ENCODE peak calls at places on chromosomes 11 and 22, in five cellular contexts. E is Calu3, I is astrocyte of the cerebellum, B is transverse colon, D is pancreas. J is an unnamed sample.

GRCh38 chr22:27335102-27335660 is 466.4 kb downstream of the MN1 start:
- DNase-seq in E (no peak), I (no peak), B (no peak), D (no peak), J (no peak)

GRCh38 chr11:73866586-73866996 is 10.1 kb downstream of the COA4 start:
- DNase-seq in E (no peak), I (no peak), B (peak), D (no peak), J (no peak)

GRCh38 chr22:20494978-20495860 is at the start of gene KLHL22:
- DNase-seq in E (peak), I (no peak), B (peak), D (no peak), J (no peak)

GRCh38 chr11:32309541-32310217 is 125.7 kb downstream of the WT1 start:
- DNase-seq in E (no peak), I (no peak), B (no peak), D (no peak), J (no peak)

GRCh38 chr22:50737728-50738648 is at the start of gene ACR:
- DNase-seq in E (no peak), I (no peak), B (no peak), D (no peak), J (peak)

GRCh38 chr11:65180877-65181568 is 705 bp upstream of the CAPN1 start:
- DNase-seq in E (peak), I (no peak), B (peak), D (peak), J (peak)

GRCh38 chr22:44363214-44363979 is 50.6 kb upstream of the SHISAL1 start:
- DNase-seq in E (peak), I (peak), B (peak), D (peak), J (no peak)

GRCh38 chr11:44823920-44824704 is 97.3 kb downstream of the TSPAN18 start:
- DNase-seq in E (no peak), I (no peak), B (no peak), D (no peak), J (no peak)

GRCh38 chr11:130721736-130722135 is 194.5 kb downstream of the SNX19 start:
- DNase-seq in E (no peak), I (no peak), B (no peak), D (no peak), J (no peak)

GRCh38 chr22:27306771-27307170 is 494.8 kb downstream of the MN1 start:
- DNase-seq in E (no peak), I (no peak), B (peak), D (no peak), J (no peak)

GRCh38 chr22:28180804-28181203 is 261.7 kb upstream of the PITPNB start:
- DNase-seq in E (no peak), I (no peak), B (no peak), D (no peak), J (no peak)

GRCh38 chr11:61516675-61517516 is 8.3 kb downstream of the LRRC10B start:
- DNase-seq in E (peak), I (no peak), B (no peak), D (no peak), J (peak)

GRCh38 chr11:10539339-10539738 is 1.6 kb downstream of the RNF141 start:
- DNase-seq in E (no peak), I (no peak), B (no peak), D (no peak), J (no peak)

GRCh38 chr22:23073506-23074229 is 3.3 kb downstream of the GNAZ start:
- DNase-seq in E (no peak), I (no peak), B (no peak), D (peak), J (no peak)

GRCh38 chr22:27170491-27170890 is 513.1 kb downstream of the MIAT start:
- DNase-seq in E (peak), I (peak), B (no peak), D (peak), J (no peak)

GRCh38 chr11:87736928-87737327 is 438.3 kb downstream of the RAB38 start:
- DNase-seq in E (no peak), I (no peak), B (no peak), D (no peak), J (no peak)

GRCh38 chr22:39309881-39310714 is 9.3 kb downstream of the RPL3 start:
- DNase-seq in E (no peak), I (no peak), B (no peak), D (no peak), J (no peak)

GRCh38 chr11:62458212-62459002 is 39.6 kb downstream of the SCGB1A1 start:
- DNase-seq in E (no peak), I (no peak), B (no peak), D (no peak), J (no peak)

GRCh38 chr11:108198833-108199232 is 23.6 kb downstream of the NPAT start:
- DNase-seq in E (no peak), I (no peak), B (no peak), D (no peak), J (no peak)

GRCh38 chr11:10942621-10943020 is 84.8 kb upstream of the ZBED5 start:
- DNase-seq in E (no peak), I (no peak), B (no peak), D (no peak), J (no peak)

GRCh38 chr11:726278-726915 is 20.4 kb downstream of the EPS8L2 start:
- DNase-seq in E (no peak), I (no peak), B (peak), D (peak), J (no peak)

GRCh38 chr11:67247946-67248550 is 18.2 kb upstream of the GRK2 start:
- DNase-seq in E (no peak), I (no peak), B (no peak), D (no peak), J (no peak)

GRCh38 chr22:29559853-29560252 is 6.3 kb upstream of the THOC5 start:
- DNase-seq in E (no peak), I (no peak), B (no peak), D (no peak), J (no peak)

GRCh38 chr11:16204261-16204660 is 152.1 kb downstream of the SOX6 start:
- DNase-seq in E (no peak), I (no peak), B (no peak), D (no peak), J (no peak)

GRCh38 chr11:66264893-66265292 is 3.5 kb upstream of the RAB1B start:
- DNase-seq in E (peak), I (no peak), B (peak), D (peak), J (no peak)

GRCh38 chr11:106281455-106282173 is 204.2 kb downstream of the AASDHPPT start:
- DNase-seq in E (no peak), I (no peak), B (no peak), D (no peak), J (no peak)

GRCh38 chr11:124763156-124763947 is 1.3 kb upstream of the ESAM start:
- DNase-seq in E (peak), I (peak), B (peak), D (peak), J (peak)

GRCh38 chr11:88489030-88489429 is 151.5 kb upstream of the CTSC start:
- DNase-seq in E (no peak), I (no peak), B (no peak), D (no peak), J (no peak)

GRCh38 chr22:17161991-17162390 is 2.9 kb upstream of the HDHD5 start:
- DNase-seq in E (no peak), I (no peak), B (no peak), D (no peak), J (no peak)

GRCh38 chr22:17159504-17159951 is 451 bp upstream of the HDHD5 start:
- DNase-seq in E (peak), I (peak), B (peak), D (no peak), J (no peak)

GRCh38 chr22:17162731-17163130 is 3.7 kb upstream of the HDHD5 start:
- DNase-seq in E (no peak), I (no peak), B (no peak), D (no peak), J (no peak)

GRCh38 chr22:17167486-17167885 is 8.4 kb upstream of the HDHD5 start:
- DNase-seq in E (no peak), I (no peak), B (no peak), D (peak), J (no peak)

DNA sequence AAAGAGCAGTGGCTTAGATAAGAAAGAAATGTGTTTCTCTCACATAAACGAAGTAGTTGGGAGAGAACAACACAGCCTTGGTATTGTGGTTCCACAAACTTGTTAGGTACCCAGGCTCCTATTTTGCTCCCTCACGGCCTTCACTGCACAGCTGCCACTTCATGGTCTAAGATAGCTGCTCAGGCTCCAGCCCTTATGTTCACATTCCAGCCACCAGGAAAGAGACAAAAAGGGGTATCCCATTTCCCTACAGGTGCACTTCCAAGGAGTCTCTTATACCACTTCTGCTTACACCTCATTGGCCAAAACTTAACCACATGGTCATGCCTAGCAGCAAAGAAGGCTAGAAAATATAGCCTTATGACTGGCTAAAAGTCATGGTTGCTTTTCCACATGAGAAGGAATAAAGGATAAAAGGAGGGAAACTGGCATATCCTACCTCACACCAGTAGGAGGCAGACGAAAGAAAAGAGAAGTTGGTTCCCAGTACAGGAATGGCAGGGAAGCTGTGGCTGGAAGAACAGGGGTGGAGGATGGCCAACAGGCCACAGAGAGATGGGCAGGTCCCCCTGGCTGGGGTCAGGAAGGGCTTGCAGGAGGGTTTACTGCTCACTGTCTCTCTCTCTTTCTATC is 5.4 kb upstream of the HDHD5 start:
- DNase-seq in E (no peak), I (no peak), B (no peak), D (no peak), J (no peak)
- TF ChIP-seq CTCF in E (no peak), I (peak), B (no peak), D (no peak), J (no peak)

GRCh38 chr11:46537121-46537520 is 56.7 kb downstream of the AMBRA1 start:
- DNase-seq in E (no peak), I (no peak), B (no peak), D (no peak), J (no peak)
- TF ChIP-seq CTCF in E (no peak), I (peak), B (no peak), D (no peak), J (no peak)

GRCh38 chr11:69662806-69663205 is 12.3 kb downstream of the LTO1 start:
- DNase-seq in E (no peak), I (no peak), B (no peak), D (no peak), J (no peak)

GRCh38 chr11:69661413-69661715 is 13.8 kb downstream of the LTO1 start:
- DNase-seq in E (no peak), I (no peak), B (no peak), D (no peak), J (no peak)

GRCh38 chr11:69664103-69664775 is 10.9 kb downstream of the LTO1 start:
- DNase-seq in E (no peak), I (no peak), B (no peak), D (no peak), J (no peak)

GRCh38 chr11:69663326-69663725 is 11.8 kb downstream of the LTO1 start:
- DNase-seq in E (no peak), I (no peak), B (no peak), D (no peak), J (no peak)

GRCh38 chr11:69662021-69662698 is 13.0 kb downstream of the LTO1 start:
- DNase-seq in E (no peak), I (no peak), B (no peak), D (no peak), J (no peak)
- TF ChIP-seq CTCF in E (peak), I (peak), B (no peak), D (no peak), J (no peak)

DNA sequence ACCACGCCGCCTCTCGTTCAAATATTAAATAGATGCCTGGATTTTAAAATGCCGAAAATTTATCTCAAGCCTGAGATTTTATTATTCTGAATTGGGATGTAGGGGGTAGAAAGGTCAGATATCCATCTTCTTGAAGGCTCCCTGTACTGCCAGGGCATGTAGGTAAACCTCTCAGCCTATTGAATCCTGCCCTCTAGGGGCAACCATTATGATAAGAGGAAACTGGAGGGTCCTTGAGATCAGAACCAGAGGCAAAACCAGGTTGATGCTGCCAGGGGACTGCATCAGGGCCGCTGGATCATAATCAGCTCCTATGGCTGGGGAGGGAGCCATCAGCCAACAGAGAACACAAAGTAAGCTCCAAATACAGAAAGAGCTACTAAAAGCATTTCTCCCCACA is 92.4 kb downstream of the KCNC1 start:
- DNase-seq in E (no peak), I (no peak), B (no peak), D (no peak), J (no peak)
- TF ChIP-seq CTCF in E (no peak), I (peak), B (no peak), D (no peak), J (no peak)

GRCh38 chr11:76680517-76681425 is 10.2 kb upstream of the LRRC32 start:
- DNase-seq in E (peak), I (peak), B (peak), D (peak), J (peak)

GRCh38 chr11:76673164-76674142 is 2.9 kb upstream of the LRRC32 start:
- DNase-seq in E (no peak), I (no peak), B (no peak), D (no peak), J (no peak)

GRCh38 chr11:76678316-76678715 is 7.8 kb upstream of the LRRC32 start:
- DNase-seq in E (no peak), I (no peak), B (no peak), D (no peak), J (no peak)

GRCh38 chr11:76674517-76675400 is 4.2 kb upstream of the LRRC32 start:
- DNase-seq in E (no peak), I (no peak), B (no peak), D (no peak), J (no peak)

GRCh38 chr11:76677010-76677771 is 6.6 kb upstream of the LRRC32 start:
- DNase-seq in E (no peak), I (no peak), B (no peak), D (no peak), J (no peak)
- TF ChIP-seq CTCF in E (no peak), I (no peak), B (no peak), D (no peak), J (no peak)

J was measured in natural killer cell.